ENCODE peak calls at places on chromosomes 2 and 18, in six cellular contexts. F is cardiac muscle cell, S is spleen, U is HFF-Myc, Z is hepatocyte, R is heart right ventricle. L is an unnamed sample.

GRCh38 chr2:152729844-152730243 is 11.4 kb downstream of the ARL6IP6 start:
- DNase-seq in S (no peak), F (no peak), U (no peak), Z (no peak), R (no peak), L (peak; percentile 17)

GRCh38 chr2:238174701-238175100 is 15.9 kb downstream of the ERFE start:
- DNase-seq in U (no peak), F (no peak), S (no peak), Z (no peak), R (no peak), L (peak; percentile 59)

GRCh38 chr2:58539973-58540372 is 298.8 kb upstream of the FANCL start:
- DNase-seq in S (no peak), U (no peak), R (no peak), F (no peak), Z (no peak), L (peak; percentile 57)

GRCh38 chr2:42675815-42676214 is 88.1 kb downstream of the OXER1 start:
- DNase-seq in U (no peak), F (no peak), S (no peak), R (no peak), Z (no peak), L (no peak)

GRCh38 chr2:23301151-23301550 is 83.8 kb upstream of the KLHL29 start:
- DNase-seq in Z (no peak), S (no peak), F (no peak), R (no peak), U (no peak), L (no peak)

GRCh38 chr2:64524604-64525322 is 635 bp downstream of the AFTPH start:
- DNase-seq in R (no peak), S (no peak), Z (peak; percentile 60), F (no peak), U (no peak), L (peak; percentile 13)

GRCh38 chr2:238259085-238260020 is 19.5 kb upstream of the HES6 start:
- DNase-seq in U (no peak), Z (no peak), R (peak; percentile 16), F (no peak), S (no peak), L (no peak)

GRCh38 chr2:38097611-38098350 is 21.8 kb upstream of the CYP1B1 start:
- DNase-seq in Z (no peak), U (no peak), R (no peak), S (no peak), F (peak; percentile 66), L (no peak)

GRCh38 chr2:53768233-53768542 is 584 bp downstream of the CHAC2 start:
- DNase-seq in S (no peak), Z (peak; percentile 54), U (no peak), R (peak; percentile 21), F (peak; percentile 45), L (peak; percentile 39)

GRCh38 chr2:98730053-98730850 is 680 bp downstream of the MGAT4A start:
- DNase-seq in Z (peak; percentile 55), F (no peak), U (no peak), R (peak; percentile 44), S (peak; percentile 91), L (no peak)

GRCh38 chr2:212905640-212906201 is 245.7 kb downstream of the IKZF2 start:
- DNase-seq in Z (peak; percentile 42), R (no peak), F (peak; percentile 73), U (no peak), S (no peak), L (peak; percentile 100)

GRCh38 chr18:46426311-46427047 is 230.5 kb downstream of the LOXHD1 start:
- DNase-seq in S (no peak), U (no peak), F (no peak), R (no peak), Z (no peak), L (no peak)

GRCh38 chr2:172734711-172735645 is 667 bp upstream of the RAPGEF4 start:
- DNase-seq in R (no peak), Z (no peak), F (peak; percentile 14), U (no peak), S (no peak), L (peak; percentile 74)

DNA sequence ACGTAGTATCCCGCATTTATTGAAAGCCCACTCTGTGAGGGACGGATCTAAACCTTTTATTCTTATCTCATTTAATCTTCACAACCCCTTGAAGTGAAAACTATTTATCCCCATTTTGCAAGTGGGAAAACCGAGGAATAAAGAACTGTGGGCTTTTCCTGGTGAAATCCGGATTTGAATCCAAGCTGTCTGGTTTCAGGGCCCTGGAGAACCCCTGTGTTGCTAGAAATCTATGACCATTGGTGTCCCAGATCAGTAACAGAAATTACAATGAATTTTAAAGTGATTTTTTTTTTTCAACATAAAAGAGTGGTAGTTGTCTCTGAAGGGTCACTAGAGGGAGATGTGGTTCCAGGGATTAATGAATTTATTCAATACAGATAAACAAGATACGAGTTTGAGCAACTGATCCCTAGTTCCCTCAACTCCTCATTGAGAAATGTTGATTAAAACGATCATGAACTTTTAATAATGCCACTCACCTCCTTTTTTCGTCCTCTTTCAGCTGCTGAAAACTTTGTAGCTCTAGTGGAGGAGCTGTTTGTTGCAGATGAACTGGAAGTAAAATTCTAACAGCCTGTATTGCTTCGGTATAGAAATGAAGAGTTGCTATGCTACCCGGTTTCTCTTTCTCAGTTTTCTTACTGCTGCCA is 940 bp downstream of the XRCC5 start:
- DNase-seq in R (no peak), S (no peak), U (no peak), Z (peak; percentile 56), F (peak; percentile 58), L (peak; percentile 44)
- TF ChIP-seq CTCF in R (peak; percentile 9), S (peak; percentile 46), U (peak; percentile 27), Z (peak; percentile 70), F (peak; percentile 57), L (peak; percentile 33)

DNA sequence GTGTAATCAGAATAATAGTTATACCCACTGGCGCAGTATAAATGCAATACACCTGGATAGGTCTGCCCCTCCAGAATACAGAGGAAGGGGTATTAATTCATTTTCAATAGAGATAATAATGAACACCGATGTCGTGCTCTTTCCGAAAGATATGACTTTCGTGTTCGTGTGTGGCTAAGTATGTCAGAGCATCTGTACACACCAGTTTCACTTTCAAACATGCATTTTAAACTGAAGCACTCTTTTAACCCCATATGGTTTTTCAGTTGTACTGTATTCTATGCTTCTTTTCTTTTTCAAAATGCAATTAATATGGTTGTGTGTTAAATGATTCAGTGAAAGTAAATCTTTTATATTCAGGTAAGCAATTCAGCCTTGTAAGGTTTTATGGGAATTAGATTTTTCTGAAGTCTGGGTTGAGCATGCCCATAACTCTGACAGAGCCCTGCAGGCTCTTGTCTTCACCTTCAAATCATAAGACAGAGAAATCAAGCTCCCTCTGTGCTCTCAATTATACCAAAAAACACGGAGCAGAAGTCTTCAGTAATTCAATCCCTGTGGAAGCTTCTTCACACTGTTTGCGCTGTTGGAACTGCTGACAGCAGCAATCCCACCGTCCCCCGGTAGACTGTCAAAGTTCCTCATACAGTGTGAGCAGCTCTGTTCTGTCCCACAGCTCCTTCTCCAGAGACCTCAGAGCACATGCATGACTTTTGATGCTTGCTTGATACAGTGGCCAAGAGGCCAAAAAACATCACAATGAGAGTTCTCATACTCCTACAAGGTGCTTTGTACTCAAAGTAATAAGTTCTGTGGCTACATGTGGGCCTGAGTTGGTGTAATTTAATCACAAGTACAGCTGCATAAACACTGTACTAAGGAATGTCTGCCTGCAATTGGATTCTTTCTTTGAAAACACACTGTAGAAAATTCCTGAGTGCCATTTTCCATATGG is 186.9 kb downstream of the ZNF521 start:
- DNase-seq in F (peak; percentile 30), R (no peak), S (no peak), Z (peak; percentile 4), U (peak; percentile 44), L (peak; percentile 4)
- TF ChIP-seq CTCF in F (no peak), R (peak; percentile 19), S (no peak), Z (no peak), U (no peak), L (no peak)

GRCh38 chr18:22468554-22468891 is 50.8 kb upstream of the CTAGE1 start:
- DNase-seq in R (no peak), U (no peak), F (no peak), S (no peak), Z (no peak), L (no peak)

GRCh38 chr18:22463076-22463475 is 45.4 kb upstream of the CTAGE1 start:
- DNase-seq in R (no peak), S (no peak), F (no peak), Z (no peak), U (no peak), L (no peak)

GRCh38 chr18:22466608-22467390 is 49.1 kb upstream of the CTAGE1 start:
- DNase-seq in S (no peak), R (peak; percentile 33), F (peak; percentile 67), U (no peak), Z (peak; percentile 69), L (peak; percentile 98)

GRCh38 chr18:22467760-22468553 is 50.2 kb upstream of the CTAGE1 start:
- DNase-seq in Z (peak; percentile 63), S (no peak), F (peak; percentile 96), U (peak; percentile 88), R (no peak), L (peak; percentile 99)

GRCh38 chr18:22465859-22466602 is 48.3 kb upstream of the CTAGE1 start:
- DNase-seq in F (peak; percentile 94), S (no peak), R (no peak), Z (peak; percentile 83), U (peak; percentile 78), L (peak; percentile 97)
- TF ChIP-seq CTCF in F (no peak), S (no peak), R (no peak), Z (no peak), U (no peak), L (no peak)

DNA sequence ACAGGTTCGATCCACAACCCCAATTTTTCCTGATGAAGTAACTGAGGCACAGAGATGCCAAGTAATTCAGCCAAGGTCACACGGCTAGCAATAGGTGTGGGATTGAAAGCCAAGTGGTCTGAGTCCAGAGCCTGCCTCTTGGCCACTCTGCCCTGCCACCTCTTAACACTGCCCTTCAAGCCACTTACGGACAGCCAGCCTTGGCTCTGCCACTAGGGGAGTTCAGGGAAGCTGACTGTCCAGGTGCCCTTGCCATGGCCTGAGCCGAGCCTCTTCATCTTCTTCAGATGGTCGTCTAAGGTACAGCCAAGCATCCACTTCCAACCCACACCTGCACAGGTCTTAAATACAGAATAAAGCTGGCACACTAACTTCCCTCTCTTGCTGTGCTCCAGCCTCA is 99.3 kb upstream of the GPR45 start:
- DNase-seq in R (no peak), U (no peak), F (no peak), S (no peak), Z (no peak), L (no peak)
- TF ChIP-seq CTCF in R (no peak), U (no peak), F (no peak), S (no peak), Z (no peak), L (no peak)

GRCh38 chr18:63974991-63975390 is 5.1 kb downstream of the SERPINB8 start:
- DNase-seq in F (peak; percentile 56), S (no peak), Z (no peak), R (no peak), U (no peak), L (peak; percentile 68)
- TF ChIP-seq CTCF in F (peak; percentile 46), S (peak; percentile 12), Z (no peak), R (no peak), U (peak; percentile 20), L (peak; percentile 44)

GRCh38 chr18:3455090-3455640 is 5.2 kb downstream of the TGIF1 start:
- DNase-seq in R (no peak), U (no peak), Z (no peak), S (no peak), F (no peak), L (no peak)
- TF ChIP-seq CTCF in R (no peak), U (no peak), Z (no peak), S (peak; percentile 33), F (no peak), L (no peak)

GRCh38 chr2:182649316-182649715 is 66.7 kb upstream of the DNAJC10 start:
- DNase-seq in Z (peak; percentile 56), S (no peak), U (peak; percentile 15), F (peak; percentile 75), R (no peak), L (peak; percentile 29)
- TF ChIP-seq CTCF in Z (peak; percentile 72), S (no peak), U (peak; percentile 62), F (peak; percentile 69), R (peak; percentile 41), L (peak; percentile 49)

GRCh38 chr18:26456070-26456491 is 92.3 kb downstream of the KCTD1 start:
- DNase-seq in F (no peak), Z (no peak), S (no peak), U (no peak), R (no peak), L (peak; percentile 54)
- TF ChIP-seq CTCF in F (peak; percentile 7), Z (no peak), S (no peak), U (no peak), R (no peak), L (no peak)